ENCODE peak calls at places on chromosome X, in eight cellular contexts. Q is CD8-positive, alpha-beta memory T cell; J is PC-3; S is stimulated activated CD8-positive, alpha-beta memory T cell treated with anti-CD3 and anti-CD28 coated beads, Interleukin-7, amount 100 ng/mL, for 4 hours; W is left lung; F is left ventricle myocardium superior; O is NCI-H510A treated with DMSO at 0.1 percent for 48 hours; V is fibroblast of mammary gland. K is an unnamed sample.

GRCh38 chrX:139971394-139971749 is 6.1 kb upstream of the CXorf66 start:
- DNase-seq in F (no peak), J (no peak), O (no peak), W (no peak), S (no peak), Q (no peak), V (no peak), K (no peak)

GRCh38 chrX:108064613-108065012 is 19.7 kb downstream of the VSIG1 start:
- DNase-seq in S (no peak), O (no peak), F (no peak), Q (no peak), J (no peak), W (no peak), V (no peak), K (no peak)

GRCh38 chrX:73765776-73766465 is 202.9 kb downstream of the CHIC1 start:
- DNase-seq in Q (no peak), W (no peak), O (no peak), J (no peak), V (no peak), S (no peak), F (no peak), K (no peak)

GRCh38 chrX:71815121-71815905 is 52.2 kb downstream of the CXorf49B start:
- DNase-seq in W (no peak), V (no peak), F (no peak), S (no peak), J (no peak), O (no peak), Q (no peak), K (no peak)

GRCh38 chrX:53184836-53185235 is 40.2 kb downstream of the KDM5C start:
- DNase-seq in O (no peak), W (no peak), V (peak), Q (no peak), F (no peak), J (no peak), S (no peak), K (no peak)

GRCh38 chrX:56564921-56565861 is 1.8 kb downstream of the UBQLN2 start:
- DNase-seq in S (no peak), V (peak), O (no peak), Q (no peak), F (no peak), W (no peak), J (no peak), K (peak)

GRCh38 chrX:79270401-79270800 is 96.7 kb downstream of the ITM2A start:
- DNase-seq in O (no peak), S (peak), J (no peak), W (peak), Q (peak), V (peak), F (peak), K (peak)

GRCh38 chrX:69126642-69127041 is 38.6 kb downstream of the PJA1 start:
- DNase-seq in F (no peak), Q (no peak), W (no peak), J (no peak), V (no peak), S (no peak), O (no peak), K (no peak)

GRCh38 chrX:130799393-130799792 is 103.6 kb downstream of the ENOX2 start:
- DNase-seq in V (peak), J (peak), Q (no peak), W (no peak), O (no peak), S (no peak), F (no peak), K (no peak)

GRCh38 chrX:96181571-96181970 is 503.1 kb upstream of the DIAPH2 start:
- DNase-seq in S (no peak), F (no peak), J (no peak), O (no peak), W (no peak), V (no peak), Q (no peak), K (no peak)

GRCh38 chrX:55908685-55909212 is 191.2 kb downstream of the RRAGB start:
- DNase-seq in W (no peak), Q (no peak), S (no peak), V (peak), O (peak), F (no peak), J (peak), K (no peak)

GRCh38 chrX:110327336-110327735 is 9.5 kb upstream of the AMMECR1 start:
- DNase-seq in V (no peak), Q (no peak), F (no peak), W (no peak), S (no peak), J (no peak), O (no peak), K (no peak)

GRCh38 chrX:111869639-111870034 is 6.3 kb upstream of the TRPC5OS start:
- DNase-seq in F (no peak), Q (no peak), S (no peak), V (peak), W (no peak), J (peak), O (peak), K (peak)

K was measured in activated naive CD8-positive, alpha-beta T cell treated with anti-CD3 and anti-CD28 coated beads for 36 hours.